ENCODE peak calls at places on chromosomes 5 and 9, in six cellular contexts. L is SK-N-SH, M is HCT116, K is fibroblast of lung, E is OCI-LY7, J is GM12878. T is an unnamed sample.

GRCh38 chr9:134370213-134370492 is 43.9 kb downstream of the RXRA start:
- DNase-seq in J (no peak), E (no peak), M (no peak), L (no peak), K (no peak), T (no peak)

GRCh38 chr9:35579130-35579529 is 25.9 kb upstream of the TESK1 start:
- DNase-seq in J (peak; percentile 35), E (no peak), K (no peak), M (no peak), L (no peak), T (no peak)

GRCh38 chr5:78716221-78716620 is 67.6 kb upstream of the LHFPL2 start:
- DNase-seq in E (peak; percentile 14), L (no peak), M (no peak), K (peak; percentile 76), J (no peak), T (no peak)

GRCh38 chr9:34995288-34996060 is 5.9 kb downstream of the DNAJB5 start:
- DNase-seq in K (peak; percentile 51), L (no peak), J (no peak), M (no peak), E (no peak), T (no peak)

GRCh38 chr5:132747693-132748440 is 641 bp downstream of the CCNI2 start:
- DNase-seq in J (no peak), K (no peak), L (peak; percentile 24), M (no peak), E (no peak), T (no peak)

GRCh38 chr5:156326718-156327259 is at the start of gene SGCD:
- DNase-seq in L (peak; percentile 46), E (no peak), J (no peak), K (peak; percentile 90), M (no peak), T (no peak)

GRCh38 chr9:136157477-136158265 is 39.0 kb upstream of the TMEM250 start:
- DNase-seq in M (no peak), K (peak; percentile 7), J (no peak), E (no peak), L (no peak), T (no peak)

GRCh38 chr5:163815240-163815791 is 309.9 kb downstream of the MAT2B start:
- DNase-seq in J (no peak), E (no peak), L (no peak), M (no peak), K (peak; percentile 14), T (no peak)

GRCh38 chr5:102617187-102617856 is 118.5 kb upstream of the SLCO6A1 start:
- DNase-seq in K (no peak), L (no peak), E (no peak), J (no peak), M (no peak), T (no peak)

GRCh38 chr9:5630038-5630507 is 1.2 kb downstream of the RIC1 start:
- DNase-seq in L (peak; percentile 42), M (no peak), J (no peak), K (peak; percentile 56), E (peak; percentile 56), T (peak; percentile 12)

GRCh38 chr9:126761274-126761673 is 43.6 kb upstream of the ZBTB43 start:
- DNase-seq in K (no peak), L (no peak), J (no peak), E (no peak), M (no peak), T (no peak)
- H2AFZ ChIP-seq in K (no peak overlapping the region), L (no peak overlapping the region), J (no peak overlapping the region), E (no peak overlapping the region), M (no peak overlapping the region), T (no peak overlapping the region)

GRCh38 chr5:39479537-39479936 is 54.8 kb upstream of the DAB2 start:
- DNase-seq in E (no peak), K (no peak), M (no peak), L (no peak), J (no peak), T (no peak)
- H2AFZ ChIP-seq in E (no peak overlapping the region), K (no peak overlapping the region), M (no peak overlapping the region), L (peak overlapping the region; percentile 49), J (no peak overlapping the region), T (no peak overlapping the region)

GRCh38 chr5:11563822-11564221 is 340.4 kb downstream of the CTNND2 start:
- DNase-seq in J (no peak), L (no peak), K (no peak), E (no peak), M (no peak), T (no peak)
- H2AFZ ChIP-seq in J (no peak overlapping the region), L (no peak overlapping the region), K (no peak overlapping the region), E (no peak overlapping the region), M (no peak overlapping the region), T (no peak overlapping the region)

DNA sequence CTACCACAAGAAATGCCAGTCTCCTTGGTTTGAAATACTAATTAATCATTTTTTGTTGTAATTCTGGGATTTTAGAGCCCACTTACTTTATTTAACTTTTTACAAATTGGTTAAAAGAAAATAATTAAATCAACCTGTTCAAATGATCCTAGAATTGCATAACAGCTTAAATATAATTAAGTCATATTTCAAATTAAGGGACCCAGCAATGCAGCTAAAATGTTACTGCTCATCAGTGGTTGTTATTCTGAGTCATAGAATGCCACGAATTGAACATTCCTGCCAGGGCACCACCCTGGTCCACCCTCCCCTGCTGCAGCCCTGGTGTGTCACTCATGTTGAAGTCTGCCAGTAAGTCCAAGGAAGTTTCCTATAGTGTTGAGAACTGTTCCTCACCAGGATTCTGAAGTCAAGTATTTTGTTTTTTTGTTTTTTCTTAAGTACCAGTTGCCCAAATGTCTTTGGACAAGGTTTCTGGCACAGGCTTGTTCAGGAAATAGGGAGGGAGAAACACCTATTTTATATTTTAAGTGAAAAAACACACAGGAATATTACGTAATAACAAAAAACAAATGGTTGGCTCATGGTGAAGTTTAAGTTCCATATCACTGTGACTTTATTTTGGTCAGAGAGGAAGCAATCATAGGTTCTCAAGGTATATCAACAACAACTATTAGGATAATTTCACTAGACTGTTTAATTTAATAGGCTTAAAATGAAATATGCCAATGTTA is 4.3 kb upstream of the ITGA1 start:
- DNase-seq in E (no peak), J (no peak), L (no peak), K (peak; percentile 25), M (no peak), T (no peak)
- H2AFZ ChIP-seq in E (no peak overlapping the region), J (no peak overlapping the region), L (no peak overlapping the region), K (no peak overlapping the region), M (peak overlapping the region; percentile 52), T (no peak overlapping the region)

GRCh38 chr5:142465476-142465875 is 140.7 kb upstream of the SPRY4 start:
- DNase-seq in E (no peak), M (no peak), L (no peak), J (no peak), K (no peak), T (no peak)
- H2AFZ ChIP-seq in E (no peak overlapping the region), M (no peak overlapping the region), L (no peak overlapping the region), J (no peak overlapping the region), K (no peak overlapping the region), T (no peak overlapping the region)

GRCh38 chr9:98037362-98037761 is 19.2 kb upstream of the NANS start:
- DNase-seq in M (no peak), E (no peak), J (no peak), L (no peak), K (peak; percentile 20), T (no peak)

GRCh38 chr9:98040212-98040611 is 16.3 kb upstream of the NANS start:
- DNase-seq in K (no peak), M (no peak), J (no peak), E (peak; percentile 28), L (no peak), T (no peak)

GRCh38 chr9:98039474-98040072 is 17.0 kb upstream of the NANS start:
- DNase-seq in E (peak; percentile 24), M (no peak), K (peak; percentile 34), J (no peak), L (no peak), T (no peak)

GRCh38 chr9:98034593-98035546 is 21.7 kb upstream of the NANS start:
- DNase-seq in J (peak; percentile 61), M (peak; percentile 76), K (peak; percentile 45), E (peak; percentile 89), L (peak; percentile 79), T (peak; percentile 88)

GRCh38 chr9:98038958-98039357 is 17.6 kb upstream of the NANS start:
- DNase-seq in E (peak; percentile 75), J (no peak), M (no peak), L (no peak), K (no peak), T (no peak)
- H2AFZ ChIP-seq in E (peak overlapping the region; percentile 89), J (peak overlapping the region; percentile 57), M (no peak overlapping the region), L (no peak overlapping the region), K (no peak overlapping the region), T (peak overlapping the region; percentile 56)

DNA sequence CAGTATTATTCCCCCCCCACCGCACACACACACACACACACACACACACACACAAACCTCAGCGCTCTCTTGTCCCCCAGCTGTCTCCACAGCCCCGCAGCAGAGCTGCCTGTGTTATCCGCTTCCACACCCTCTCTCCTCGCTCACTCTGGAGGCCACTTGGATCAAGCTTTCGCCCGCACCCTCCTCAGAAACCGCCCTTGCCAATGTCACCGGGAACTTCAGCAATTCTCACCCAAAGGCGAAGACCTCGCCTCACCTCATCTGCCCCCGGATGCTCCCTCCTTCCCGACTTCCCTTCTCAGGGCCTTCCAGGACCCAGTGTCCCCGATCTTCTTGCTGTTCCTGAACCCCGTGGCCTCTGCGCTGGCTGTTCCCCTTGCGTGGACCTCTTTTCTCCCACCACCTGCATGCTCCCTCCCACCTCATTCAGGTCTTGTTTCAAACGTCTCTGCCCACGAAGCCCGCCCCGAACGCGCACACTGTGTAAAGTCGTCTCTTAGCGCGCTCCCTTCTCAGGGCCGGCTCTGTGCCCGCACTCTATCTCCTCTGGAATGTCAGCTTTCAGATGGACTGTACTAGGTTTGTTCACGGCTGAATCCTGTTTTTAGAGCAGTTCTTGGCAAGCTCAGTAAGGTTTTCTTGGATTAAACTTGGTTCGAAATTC is 872 bp upstream of the TRIM7 start:
- DNase-seq in L (no peak), M (no peak), K (peak; percentile 39), E (no peak), J (no peak), T (no peak)
- H2AFZ ChIP-seq in L (no peak overlapping the region), M (no peak overlapping the region), K (peak overlapping the region; percentile 31), E (no peak overlapping the region), J (no peak overlapping the region), T (peak overlapping the region; percentile 28)

T was measured in MM.1S.